ENCODE peak calls at places on chromosome X, in seven cellular contexts. Q is iPS DF 6.9, G is D341Med, J is posterior vena cava, K is T-helper 1 cell, B is AG10803, M is nephron progenitor cell. L is an unnamed sample.

GRCh38 chrX:23756165-23756564 is 13.1 kb upstream of the ACOT9 start:
- DNase-seq in Q (peak; percentile 16), G (peak; percentile 43), J (no peak), K (peak; percentile 72), B (peak; percentile 44), M (peak; percentile 60), L (no peak)

GRCh38 chrX:22389544-22390243 is 117.0 kb downstream of the CBLL2 start:
- DNase-seq in Q (no peak), G (no peak), J (no peak), K (no peak), B (peak; percentile 45), M (no peak), L (no peak)

GRCh38 chrX:65203545-65203944 is 227.3 kb upstream of the ZC4H2 start:
- DNase-seq in Q (no peak), G (no peak), J (no peak), K (no peak), B (no peak), M (no peak), L (no peak)

GRCh38 chrX:152988536-152989291 is 5.2 kb downstream of the PNMA5 start:
- DNase-seq in Q (no peak), G (no peak), J (no peak), K (no peak), B (no peak), M (no peak), L (no peak)

GRCh38 chrX:11792461-11793421 is 34.7 kb downstream of the MSL3 start:
- DNase-seq in Q (no peak), G (no peak), J (no peak), K (peak; percentile 62), B (no peak), M (no peak), L (no peak)

GRCh38 chrX:24498975-24499374 is 33.9 kb downstream of the PDK3 start:
- DNase-seq in Q (no peak), G (no peak), J (no peak), K (peak; percentile 40), B (peak; percentile 2), M (no peak), L (no peak)

GRCh38 chrX:39955621-39956020 is 142.1 kb downstream of the BCOR start:
- DNase-seq in Q (no peak), G (no peak), J (no peak), K (peak; percentile 22), B (no peak), M (no peak), L (no peak)

GRCh38 chrX:104098151-104098808 is 14.0 kb upstream of the ZCCHC18 start:
- DNase-seq in Q (no peak), G (peak; percentile 33), J (no peak), K (peak; percentile 58), B (peak; percentile 81), M (peak; percentile 41), L (no peak)

GRCh38 chrX:153600032-153600373 is 1.1 kb upstream of the CCNQ start:
- DNase-seq in Q (no peak), G (no peak), J (peak; percentile 36), K (no peak), B (peak; percentile 4), M (no peak), L (no peak)

GRCh38 chrX:67692246-67692645 is 148.4 kb downstream of the AR start:
- DNase-seq in Q (no peak), G (no peak), J (no peak), K (no peak), B (peak; percentile 73), M (no peak), L (no peak)

GRCh38 chrX:110310000-110310790 is 7.7 kb downstream of the AMMECR1 start:
- DNase-seq in Q (no peak), G (no peak), J (no peak), K (no peak), B (no peak), M (no peak), L (no peak)

GRCh38 chrX:148530464-148531077 is 30.2 kb downstream of the AFF2 start:
- DNase-seq in Q (no peak), G (no peak), J (no peak), K (peak; percentile 4), B (peak; percentile 29), M (no peak), L (no peak)

GRCh38 chrX:115018944-115019343 is 1.5 kb upstream of the IL13RA2 start:
- DNase-seq in Q (no peak), G (no peak), J (no peak), K (no peak), B (peak; percentile 60), M (no peak), L (no peak)

GRCh38 chrX:29231800-29232199 is 644.6 kb downstream of the IL1RAPL1 start:
- DNase-seq in Q (no peak), G (no peak), J (no peak), K (no peak), B (no peak), M (no peak), L (no peak)

GRCh38 chrX:17706676-17707075 is 30.6 kb upstream of the SCML1 start:
- DNase-seq in Q (no peak), G (no peak), J (no peak), K (no peak), B (peak; percentile 90), M (no peak), L (no peak)

GRCh38 chrX:153381684-153382532 is 19.2 kb downstream of the PNMA6E start:
- DNase-seq in Q (no peak), G (peak; percentile 67), J (peak; percentile 81), K (peak; percentile 45), B (peak; percentile 92), M (peak; percentile 36), L (no peak)

GRCh38 chrX:32533848-32534247 is 677.5 kb downstream of the DMD start:
- DNase-seq in Q (no peak), G (no peak), J (no peak), K (peak; percentile 11), B (no peak), M (no peak), L (no peak)

GRCh38 chrX:13043938-13044337 is 482 bp downstream of the FAM9C start:
- DNase-seq in Q (no peak), G (no peak), J (no peak), K (no peak), B (no peak), M (no peak), L (no peak)

GRCh38 chrX:150476183-150476699 is 92.2 kb upstream of the MTM1 start:
- DNase-seq in Q (no peak), G (no peak), J (no peak), K (no peak), B (peak; percentile 43), M (no peak), L (no peak)

GRCh38 chrX:56793112-56793430 is 64.0 kb downstream of the NBDY start:
- DNase-seq in Q (no peak), G (no peak), J (no peak), K (no peak), B (no peak), M (no peak), L (no peak)

GRCh38 chrX:131633285-131633917 is 89.5 kb downstream of the OR13H1 start:
- DNase-seq in Q (peak; percentile 27), G (peak; percentile 59), J (no peak), K (peak; percentile 37), B (peak; percentile 43), M (peak; percentile 76), L (no peak)

GRCh38 chrX:6187256-6187655 is 41.4 kb downstream of the NLGN4X start:
- DNase-seq in Q (no peak), G (no peak), J (no peak), K (no peak), B (no peak), M (no peak), L (no peak)

GRCh38 chrX:8783100-8784098 is 17.8 kb downstream of the FAM9A start:
- DNase-seq in Q (peak; percentile 33), G (peak; percentile 8), J (no peak), K (peak; percentile 19), B (peak; percentile 6), M (peak; percentile 14), L (no peak)

GRCh38 chrX:70444326-70445196 is at the start of gene DLG3:
- DNase-seq in Q (no peak), G (peak; percentile 65), J (no peak), K (no peak), B (peak; percentile 28), M (peak; percentile 67), L (no peak)

GRCh38 chrX:17967888-17968287 is 106.8 kb upstream of the RAI2 start:
- DNase-seq in Q (no peak), G (no peak), J (no peak), K (no peak), B (no peak), M (no peak), L (no peak)

GRCh38 chrX:24305905-24306304 is 8.0 kb downstream of the SUPT20HL2 start:
- DNase-seq in Q (no peak), G (no peak), J (no peak), K (no peak), B (no peak), M (no peak), L (no peak)

GRCh38 chrX:74015379-74016019 is 288.5 kb upstream of the ZCCHC13 start:
- DNase-seq in Q (peak; percentile 31), G (peak; percentile 67), J (no peak), K (peak; percentile 78), B (peak; percentile 57), M (peak; percentile 59), L (no peak)

GRCh38 chrX:12984629-12985303 is 9.9 kb downstream of the TMSB4X start:
- DNase-seq in Q (no peak), G (no peak), J (no peak), K (peak; percentile 83), B (peak; percentile 86), M (no peak), L (no peak)

GRCh38 chrX:82218361-82218760 is 1016.5 kb downstream of the SH3BGRL start:
- DNase-seq in Q (no peak), G (no peak), J (no peak), K (peak; percentile 20), B (peak; percentile 0), M (no peak), L (no peak)

GRCh38 chrX:134736351-134736750 is 78.1 kb upstream of the PLAC1 start:
- DNase-seq in Q (no peak), G (no peak), J (no peak), K (no peak), B (no peak), M (no peak), L (no peak)

GRCh38 chrX:106774981-106775380 is 27.5 kb upstream of the TBC1D8B start:
- DNase-seq in Q (no peak), G (no peak), J (no peak), K (no peak), B (no peak), M (no peak), L (no peak)

GRCh38 chrX:40734956-40735317 is 405 bp downstream of the MED14 start:
- DNase-seq in Q (no peak), G (no peak), J (peak; percentile 76), K (peak; percentile 25), B (peak; percentile 3), M (no peak), L (no peak)

GRCh38 chrX:34917146-34917545 is 25.4 kb upstream of the FAM47B start:
- DNase-seq in Q (no peak), G (no peak), J (no peak), K (no peak), B (no peak), M (no peak), L (no peak)

GRCh38 chrX:151982217-151982616 is 7.7 kb upstream of the GABRE start:
- DNase-seq in Q (no peak), G (no peak), J (no peak), K (no peak), B (peak; percentile 85), M (no peak), L (no peak)